ENCODE peak calls at places on chromosomes 7 and 10, in nine cellular contexts. One of them, this sample, is unnamed. For H3K4me1, the result is how much of the 10 kb centered on the place peaks cover.

GRCh38 chr10:95920798-95921426 is 13.1 kb downstream of the CC2D2B start:
- DNase-seq in endothelial cell of umbilical vein: no peak
- DNase-seq in HCT116: no peak
- DNase-seq in suprapubic skin: no peak
- DNase-seq in prostate gland: no peak
- DNase-seq in stomach: no peak
- DNase-seq in transverse colon: no peak
- DNase-seq in sigmoid colon: no peak
- DNase-seq in K562: no peak
- DNase-seq in this sample: no peak

GRCh38 chr7:87231715-87232114 is 12.2 kb upstream of the TMEM243 start:
- DNase-seq in K562: no peak
- DNase-seq in sigmoid colon: no peak
- DNase-seq in stomach: no peak
- DNase-seq in prostate gland: no peak
- DNase-seq in endothelial cell of umbilical vein: no peak
- DNase-seq in suprapubic skin: no peak
- DNase-seq in transverse colon: no peak
- DNase-seq in HCT116: no peak
- DNase-seq in this sample: no peak

GRCh38 chr7:25642849-25643248 is 414.6 kb upstream of the NPVF start:
- DNase-seq in transverse colon: no peak
- DNase-seq in endothelial cell of umbilical vein: no peak
- DNase-seq in stomach: no peak
- DNase-seq in K562: no peak
- DNase-seq in prostate gland: no peak
- DNase-seq in HCT116: no peak
- DNase-seq in suprapubic skin: no peak
- DNase-seq in sigmoid colon: no peak
- DNase-seq in this sample: no peak

GRCh38 chr7:142583424-142583823 is 165.8 kb upstream of the PRSS1 start:
- DNase-seq in transverse colon: no peak
- DNase-seq in HCT116: peak
- DNase-seq in suprapubic skin: no peak
- DNase-seq in sigmoid colon: no peak
- DNase-seq in stomach: no peak
- DNase-seq in prostate gland: no peak
- DNase-seq in endothelial cell of umbilical vein: peak
- DNase-seq in K562: no peak
- DNase-seq in this sample: no peak

GRCh38 chr10:10499839-10500238 is 517.8 kb upstream of the CELF2 start:
- DNase-seq in sigmoid colon: no peak
- DNase-seq in K562: no peak
- DNase-seq in transverse colon: no peak
- DNase-seq in endothelial cell of umbilical vein: peak
- DNase-seq in prostate gland: no peak
- DNase-seq in suprapubic skin: no peak
- DNase-seq in HCT116: no peak
- DNase-seq in stomach: no peak
- DNase-seq in this sample: no peak

GRCh38 chr7:66095010-66095409 is 19.4 kb downstream of the ASL start:
- DNase-seq in K562: no peak
- DNase-seq in stomach: no peak
- DNase-seq in HCT116: no peak
- DNase-seq in sigmoid colon: no peak
- DNase-seq in prostate gland: no peak
- DNase-seq in transverse colon: no peak
- DNase-seq in suprapubic skin: no peak
- DNase-seq in endothelial cell of umbilical vein: no peak
- DNase-seq in this sample: no peak

GRCh38 chr10:14698487-14699170 is 76.1 kb downstream of the FAM107B start:
- DNase-seq in transverse colon: no peak
- DNase-seq in endothelial cell of umbilical vein: no peak
- DNase-seq in sigmoid colon: no peak
- DNase-seq in stomach: no peak
- DNase-seq in HCT116: no peak
- DNase-seq in K562: no peak
- DNase-seq in prostate gland: no peak
- DNase-seq in suprapubic skin: no peak
- DNase-seq in this sample: no peak

GRCh38 chr7:52639126-52639525 is 396.3 kb upstream of the POM121L12 start:
- DNase-seq in prostate gland: no peak
- DNase-seq in HCT116: no peak
- DNase-seq in endothelial cell of umbilical vein: no peak
- DNase-seq in sigmoid colon: no peak
- DNase-seq in transverse colon: no peak
- DNase-seq in K562: no peak
- DNase-seq in suprapubic skin: no peak
- DNase-seq in stomach: no peak
- DNase-seq in this sample: no peak

GRCh38 chr7:75614390-75614789 is 122.3 kb downstream of the SPDYE5 start:
- DNase-seq in sigmoid colon: no peak
- DNase-seq in suprapubic skin: no peak
- DNase-seq in stomach: no peak
- DNase-seq in HCT116: no peak
- DNase-seq in K562: no peak
- DNase-seq in prostate gland: no peak
- DNase-seq in endothelial cell of umbilical vein: no peak
- DNase-seq in transverse colon: no peak
- DNase-seq in this sample: no peak

GRCh38 chr7:75604408-75604807 is 112.3 kb downstream of the SPDYE5 start:
- DNase-seq in stomach: no peak
- DNase-seq in transverse colon: no peak
- DNase-seq in endothelial cell of umbilical vein: no peak
- DNase-seq in suprapubic skin: no peak
- DNase-seq in sigmoid colon: no peak
- DNase-seq in prostate gland: no peak
- DNase-seq in HCT116: no peak
- DNase-seq in K562: no peak
- DNase-seq in this sample: no peak

GRCh38 chr7:75613351-75613750 is 121.2 kb downstream of the SPDYE5 start:
- DNase-seq in stomach: no peak
- DNase-seq in sigmoid colon: no peak
- DNase-seq in prostate gland: no peak
- DNase-seq in suprapubic skin: no peak
- DNase-seq in HCT116: no peak
- DNase-seq in K562: no peak
- DNase-seq in endothelial cell of umbilical vein: no peak
- DNase-seq in transverse colon: no peak
- DNase-seq in this sample: no peak

GRCh38 chr7:75611557-75612178 is 119.5 kb downstream of the SPDYE5 start:
- DNase-seq in stomach: peak
- DNase-seq in sigmoid colon: peak
- DNase-seq in prostate gland: peak
- DNase-seq in endothelial cell of umbilical vein: peak
- DNase-seq in suprapubic skin: peak
- DNase-seq in K562: no peak
- DNase-seq in transverse colon: peak
- DNase-seq in HCT116: no peak
- DNase-seq in this sample: peak

GRCh38 chr7:75608451-75609122 is 116.5 kb downstream of the SPDYE5 start:
- DNase-seq in transverse colon: no peak
- DNase-seq in endothelial cell of umbilical vein: no peak
- DNase-seq in K562: no peak
- DNase-seq in prostate gland: no peak
- DNase-seq in sigmoid colon: no peak
- DNase-seq in HCT116: no peak
- DNase-seq in stomach: no peak
- DNase-seq in suprapubic skin: no peak
- DNase-seq in this sample: no peak
- TF ChIP-seq POLR2AphosphoS5 in transverse colon: no peak
- TF ChIP-seq POLR2AphosphoS5 in endothelial cell of umbilical vein: no peak
- TF ChIP-seq POLR2AphosphoS5 in K562: no peak
- TF ChIP-seq POLR2AphosphoS5 in prostate gland: no peak
- TF ChIP-seq POLR2AphosphoS5 in sigmoid colon: no peak
- TF ChIP-seq POLR2AphosphoS5 in HCT116: no peak
- TF ChIP-seq POLR2AphosphoS5 in stomach: no peak
- TF ChIP-seq POLR2AphosphoS5 in suprapubic skin: no peak
- TF ChIP-seq POLR2AphosphoS5 in this sample: no peak

DNA sequence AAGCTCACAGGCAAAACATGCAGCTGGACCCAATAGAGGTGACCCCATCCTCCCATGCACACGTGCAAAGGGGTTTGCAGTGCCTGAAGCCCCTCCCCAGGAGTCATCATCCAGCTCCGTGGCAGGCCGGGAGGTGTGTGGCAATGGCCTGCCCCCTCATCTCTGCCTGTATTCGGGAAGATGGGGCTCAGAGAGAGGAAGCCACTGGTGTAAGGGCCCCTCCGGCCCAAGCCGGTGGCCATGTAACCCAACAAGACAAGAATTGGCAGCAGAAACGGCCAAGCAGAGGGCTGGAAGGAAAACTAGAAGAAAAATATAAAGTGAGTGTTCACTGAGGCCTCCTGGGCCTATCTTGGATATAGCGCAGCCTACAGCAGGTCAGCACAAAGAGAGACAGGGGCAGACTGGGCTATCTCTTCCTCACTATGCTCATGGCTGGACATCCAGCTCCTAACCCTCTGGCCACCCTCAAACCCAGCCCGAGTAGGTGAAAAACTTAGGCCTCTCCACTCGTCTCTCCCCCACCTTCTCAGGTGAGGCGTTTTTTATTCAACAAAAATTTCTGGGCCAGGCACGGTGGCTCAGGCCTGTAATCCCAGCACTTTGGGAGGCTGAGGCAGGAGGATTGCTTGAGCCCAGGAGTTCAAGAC is 158.1 kb downstream of the CCDC3 start:
- DNase-seq in sigmoid colon: no peak
- DNase-seq in HCT116: no peak
- DNase-seq in K562: no peak
- DNase-seq in transverse colon: no peak
- DNase-seq in prostate gland: no peak
- DNase-seq in endothelial cell of umbilical vein: no peak
- DNase-seq in stomach: no peak
- DNase-seq in suprapubic skin: no peak
- DNase-seq in this sample: no peak
- H3K4me1 ChIP-seq in sigmoid colon: under half
- H3K4me1 ChIP-seq in HCT116: under half
- H3K4me1 ChIP-seq in K562: under half
- H3K4me1 ChIP-seq in transverse colon: under half
- H3K4me1 ChIP-seq in prostate gland: under half
- H3K4me1 ChIP-seq in endothelial cell of umbilical vein: under half
- H3K4me1 ChIP-seq in stomach: under half
- H3K4me1 ChIP-seq in suprapubic skin: under half
- H3K4me1 ChIP-seq in this sample: under half

DNA sequence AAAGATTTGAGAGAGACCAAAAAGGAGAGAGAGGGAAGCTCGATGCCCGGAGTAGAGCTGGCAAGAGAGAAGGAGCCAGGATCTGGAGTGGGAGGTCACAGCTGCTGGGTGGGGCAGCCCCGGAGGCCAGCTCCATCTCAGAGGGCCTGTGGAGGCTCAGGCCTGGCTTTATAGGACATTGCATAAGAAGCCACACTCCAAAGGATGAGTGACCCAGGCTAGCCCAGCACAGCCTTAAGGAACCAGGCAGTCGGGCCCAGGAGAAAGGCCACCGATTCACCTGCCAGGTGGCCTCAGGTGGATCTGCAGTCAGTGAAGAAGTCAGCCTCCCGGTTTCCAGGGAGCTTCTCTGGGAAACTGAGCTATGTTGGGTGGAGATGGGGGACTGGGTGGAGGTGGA is 691 bp downstream of the PLAC9 start:
- DNase-seq in transverse colon: no peak
- DNase-seq in stomach: no peak
- DNase-seq in HCT116: no peak
- DNase-seq in prostate gland: no peak
- DNase-seq in suprapubic skin: peak
- DNase-seq in sigmoid colon: peak
- DNase-seq in endothelial cell of umbilical vein: no peak
- DNase-seq in K562: no peak
- DNase-seq in this sample: no peak
- TF ChIP-seq POLR2AphosphoS5 in transverse colon: peak
- TF ChIP-seq POLR2AphosphoS5 in stomach: no peak
- TF ChIP-seq POLR2AphosphoS5 in HCT116: no peak
- TF ChIP-seq POLR2AphosphoS5 in prostate gland: no peak
- TF ChIP-seq POLR2AphosphoS5 in suprapubic skin: no peak
- TF ChIP-seq POLR2AphosphoS5 in sigmoid colon: no peak
- TF ChIP-seq POLR2AphosphoS5 in endothelial cell of umbilical vein: no peak
- TF ChIP-seq POLR2AphosphoS5 in K562: no peak
- TF ChIP-seq POLR2AphosphoS5 in this sample: no peak

GRCh38 chr7:44995555-44996493 is 4.2 kb upstream of the CCM2 start:
- DNase-seq in suprapubic skin: no peak
- DNase-seq in prostate gland: no peak
- DNase-seq in K562: no peak
- DNase-seq in endothelial cell of umbilical vein: no peak
- DNase-seq in transverse colon: no peak
- DNase-seq in sigmoid colon: peak
- DNase-seq in stomach: no peak
- DNase-seq in HCT116: no peak
- DNase-seq in this sample: no peak

GRCh38 chr7:44990520-44991023 is 9.4 kb upstream of the CCM2 start:
- DNase-seq in stomach: no peak
- DNase-seq in suprapubic skin: no peak
- DNase-seq in sigmoid colon: no peak
- DNase-seq in endothelial cell of umbilical vein: peak
- DNase-seq in prostate gland: no peak
- DNase-seq in K562: no peak
- DNase-seq in HCT116: no peak
- DNase-seq in transverse colon: no peak
- DNase-seq in this sample: no peak

GRCh38 chr7:44998153-44998871 is 1.7 kb upstream of the CCM2 start:
- DNase-seq in sigmoid colon: peak
- DNase-seq in K562: no peak
- DNase-seq in prostate gland: no peak
- DNase-seq in stomach: no peak
- DNase-seq in suprapubic skin: no peak
- DNase-seq in HCT116: no peak
- DNase-seq in endothelial cell of umbilical vein: no peak
- DNase-seq in transverse colon: no peak
- DNase-seq in this sample: no peak

GRCh38 chr7:44999245-45000095 is 531 bp upstream of the CCM2 start:
- DNase-seq in HCT116: peak
- DNase-seq in stomach: peak
- DNase-seq in prostate gland: peak
- DNase-seq in transverse colon: peak
- DNase-seq in endothelial cell of umbilical vein: peak
- DNase-seq in sigmoid colon: peak
- DNase-seq in suprapubic skin: peak
- DNase-seq in K562: peak
- DNase-seq in this sample: peak

DNA sequence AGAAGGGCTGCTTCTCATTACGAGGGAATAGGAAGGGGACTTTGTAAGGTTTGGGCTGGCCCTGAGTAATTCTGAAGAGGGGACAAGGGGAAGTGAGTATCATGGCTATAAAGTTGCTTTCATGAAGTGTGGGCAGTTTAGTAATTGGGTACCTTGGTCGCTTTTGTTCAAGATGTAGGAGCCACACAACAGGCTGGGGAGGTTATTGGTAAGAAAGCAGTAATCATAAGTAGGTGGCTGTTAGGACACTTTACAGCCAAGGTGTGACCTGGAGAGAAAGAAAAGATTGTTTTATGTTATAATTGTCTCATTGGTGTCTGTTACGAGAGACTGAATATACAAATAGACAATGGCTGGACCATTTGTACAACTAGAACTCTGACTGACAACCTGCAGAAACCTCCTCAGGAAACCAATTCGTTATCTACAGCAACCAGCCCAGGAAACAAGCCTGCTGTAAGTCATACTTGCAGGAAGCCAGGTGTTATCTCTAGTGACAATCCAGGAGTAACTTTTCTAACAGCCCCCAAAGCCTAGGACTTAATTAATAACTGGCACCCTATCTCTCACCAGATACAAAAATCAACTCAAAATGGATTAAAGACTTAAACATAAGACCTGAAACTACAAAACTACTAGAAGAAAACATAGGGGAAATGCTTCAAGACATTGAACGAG is 5.0 kb upstream of the CCM2 start:
- DNase-seq in sigmoid colon: no peak
- DNase-seq in HCT116: no peak
- DNase-seq in prostate gland: no peak
- DNase-seq in transverse colon: no peak
- DNase-seq in stomach: no peak
- DNase-seq in endothelial cell of umbilical vein: peak
- DNase-seq in K562: peak
- DNase-seq in suprapubic skin: no peak
- DNase-seq in this sample: no peak
- H3K4me1 ChIP-seq in sigmoid colon: under half
- H3K4me1 ChIP-seq in HCT116: under half
- H3K4me1 ChIP-seq in prostate gland: under half
- H3K4me1 ChIP-seq in transverse colon: under half
- H3K4me1 ChIP-seq in stomach: under half
- H3K4me1 ChIP-seq in endothelial cell of umbilical vein: under half
- H3K4me1 ChIP-seq in K562: under half
- H3K4me1 ChIP-seq in suprapubic skin: under half
- H3K4me1 ChIP-seq in this sample: under half